ENCODE peak calls at places on chromosome 18, in four cellular contexts. P, B, S and J are unnamed samples.

GRCh38 chr18:159037-159652 is 788 bp downstream of the USP14 start:
- DNase-seq in B (peak), P (no peak), S (peak), J (peak)

GRCh38 chr18:63320690-63321265 is 1.2 kb upstream of the BCL2 start:
- DNase-seq in S (peak), P (no peak), B (no peak), J (peak)

GRCh38 chr18:56389190-56389589 is 249.2 kb downstream of the TXNL1 start:
- DNase-seq in S (no peak), B (no peak), P (no peak), J (no peak)

GRCh38 chr18:35610089-35610488 is 28.5 kb downstream of the GALNT1 start:
- DNase-seq in B (no peak), S (no peak), P (no peak), J (peak)

GRCh38 chr18:11260963-11261441 is 111.6 kb upstream of the PIEZO2 start:
- DNase-seq in P (no peak), B (no peak), S (peak), J (peak)

GRCh38 chr18:35998967-35999366 is 26.5 kb downstream of the RMP24 start:
- DNase-seq in P (no peak), B (no peak), S (no peak), J (peak)

GRCh38 chr18:5061785-5062184 is 135.3 kb downstream of the AKAIN1 start:
- DNase-seq in S (no peak), P (no peak), B (no peak), J (no peak)

GRCh38 chr18:34352385-34353163 is 127.9 kb upstream of the NOL4 start:
- DNase-seq in P (no peak), S (peak), B (no peak), J (peak)

GRCh38 chr18:23908827-23909226 is 105.7 kb upstream of the TTC39C start:
- DNase-seq in P (no peak), S (no peak), B (no peak), J (no peak)

GRCh38 chr18:59957957-59958356 is 58.2 kb downstream of the PMAIP1 start:
- DNase-seq in B (peak), P (peak), S (peak), J (peak)

GRCh38 chr18:26710460-26711096 is 154.9 kb downstream of the AQP4 start:
- DNase-seq in B (no peak), S (no peak), P (no peak), J (no peak)

GRCh38 chr18:25056456-25056855 is 295.5 kb downstream of the ZNF521 start:
- DNase-seq in B (no peak), P (no peak), S (no peak), J (peak)

GRCh38 chr18:45920367-45920766 is 46.8 kb downstream of the EPG5 start:
- DNase-seq in B (peak), P (peak), S (peak), J (peak)